ENCODE peak calls at places on chromosomes 3 and 15, in six cellular contexts. O is CD8-positive, alpha-beta T cell; F is H9; J is lower lobe of right lung; Z is mesendoderm; N is mammary epithelial cell. I is an unnamed sample.

GRCh38 chr15:52010633-52011595 is 8.1 kb upstream of the MAPK6 start:
- DNase-seq in Z (no peak), J (no peak), N (peak; percentile 94), F (no peak), O (no peak), I (no peak)

GRCh38 chr15:92819312-92820232 is 80.6 kb upstream of the CHD2 start:
- DNase-seq in F (no peak), O (no peak), J (no peak), Z (peak; percentile 25), N (peak; percentile 40), I (peak; percentile 26)

GRCh38 chr3:31918179-31919165 is 62.6 kb downstream of the OSBPL10 start:
- DNase-seq in J (no peak), N (no peak), F (no peak), Z (peak; percentile 70), O (no peak), I (no peak)

GRCh38 chr3:23607184-23607847 is 198.4 kb upstream of the UBE2E1 start:
- DNase-seq in N (no peak), J (no peak), Z (no peak), O (no peak), F (no peak), I (no peak)

GRCh38 chr3:172701758-172702157 is 9.1 kb downstream of the NCEH1 start:
- DNase-seq in O (no peak), N (no peak), F (no peak), J (no peak), Z (no peak), I (no peak)

GRCh38 chr15:96171271-96171739 is 159.2 kb upstream of the NR2F2 start:
- DNase-seq in F (no peak), J (no peak), O (no peak), Z (peak; percentile 78), N (no peak), I (no peak)

GRCh38 chr15:93943607-93944006 is 287.8 kb upstream of the MCTP2 start:
- DNase-seq in Z (no peak), N (no peak), F (no peak), O (no peak), J (no peak), I (peak; percentile 36)

GRCh38 chr3:72186485-72186864 is 401.5 kb upstream of the PROK2 start:
- DNase-seq in N (peak; percentile 16), Z (no peak), O (no peak), F (no peak), J (no peak), I (no peak)

GRCh38 chr3:183524476-183524875 is 31.0 kb downstream of the KLHL6 start:
- DNase-seq in Z (no peak), J (no peak), O (no peak), F (no peak), N (no peak), I (no peak)

GRCh38 chr15:32818758-32819405 is 101.1 kb downstream of the GREM1 start:
- DNase-seq in Z (no peak), N (no peak), J (no peak), O (no peak), F (no peak), I (peak; percentile 69)

GRCh38 chr15:73927003-73927475 is 777 bp downstream of the LOXL1 start:
- DNase-seq in Z (peak; percentile 70), F (peak; percentile 67), J (peak; percentile 75), O (peak; percentile 39), N (no peak), I (peak; percentile 54)

GRCh38 chr3:114103858-114104257 is 47.3 kb downstream of the QTRT2 start:
- DNase-seq in O (no peak), N (no peak), Z (no peak), F (no peak), J (no peak), I (no peak)

GRCh38 chr3:126029241-126029640 is 54.7 kb downstream of the SLC41A3 start:
- DNase-seq in Z (no peak), N (no peak), F (no peak), O (no peak), J (no peak), I (peak; percentile 95)

GRCh38 chr15:35078221-35078915 is 6.7 kb downstream of the NANOGP8 start:
- DNase-seq in N (peak; percentile 16), F (peak; percentile 63), O (peak; percentile 34), Z (peak; percentile 73), J (no peak), I (peak; percentile 69)

GRCh38 chr3:196740476-196741400 is 1.1 kb downstream of the PAK2 start:
- DNase-seq in N (peak; percentile 48), Z (peak; percentile 74), F (no peak), O (peak; percentile 28), J (no peak), I (peak; percentile 61)

GRCh38 chr3:129629011-129629410 is 22.5 kb upstream of the PLXND1 start:
- DNase-seq in O (no peak), N (no peak), Z (no peak), J (no peak), F (no peak), I (no peak)

GRCh38 chr15:47188766-47189507 is 528.4 kb upstream of the SEMA6D start:
- DNase-seq in O (no peak), J (no peak), F (peak; percentile 77), Z (no peak), N (no peak), I (no peak)

GRCh38 chr15:63997715-63998442 is 48.4 kb downstream of the DAPK2 start:
- DNase-seq in N (peak; percentile 23), Z (no peak), J (no peak), O (no peak), F (no peak), I (no peak)

GRCh38 chr3:58996730-58997129 is 53.1 kb downstream of the CFAP20DC start:
- DNase-seq in J (no peak), Z (peak; percentile 60), O (no peak), N (no peak), F (peak; percentile 34), I (no peak)

GRCh38 chr15:52785672-52786406 is 4.3 kb downstream of the ONECUT1 start:
- DNase-seq in O (no peak), F (no peak), N (no peak), J (no peak), Z (peak; percentile 38), I (no peak)

GRCh38 chr3:41961061-41961749 is 698 bp downstream of the ULK4 start:
- DNase-seq in N (peak; percentile 72), F (peak; percentile 70), J (peak; percentile 76), O (peak; percentile 60), Z (peak; percentile 78), I (peak; percentile 35)

GRCh38 chr3:162863579-162863978 is 1367.0 kb downstream of the OTOL1 start:
- DNase-seq in Z (no peak), F (no peak), O (no peak), N (no peak), J (no peak), I (no peak)

GRCh38 chr3:23583980-23584736 is 221.6 kb upstream of the UBE2E1 start:
- DNase-seq in Z (no peak), F (no peak), J (no peak), N (no peak), O (no peak), I (no peak)

GRCh38 chr3:29168686-29169085 is 112.2 kb upstream of the RBMS3 start:
- DNase-seq in N (no peak), O (no peak), Z (no peak), F (no peak), J (no peak), I (no peak)

GRCh38 chr15:60479711-60480110 is 769 bp upstream of the ICE2 start:
- DNase-seq in N (no peak), F (no peak), J (no peak), O (no peak), Z (peak; percentile 18), I (no peak)

GRCh38 chr3:127387119-127387518 is 99.3 kb upstream of the PRR20G start:
- DNase-seq in F (no peak), N (no peak), Z (no peak), O (no peak), J (no peak), I (no peak)

GRCh38 chr3:149716984-149717383 is 35.3 kb downstream of the COMMD2 start:
- DNase-seq in O (no peak), Z (no peak), N (no peak), F (no peak), J (no peak), I (no peak)
- H3K27ac ChIP-seq in O (no peak overlapping the region), Z (no peak overlapping the region), N (no peak overlapping the region), F (no peak overlapping the region), J (no peak overlapping the region), I (no peak overlapping the region)

GRCh38 chr3:152320201-152320617 is 51.5 kb downstream of the MBNL1 start:
- DNase-seq in F (no peak), Z (no peak), N (no peak), O (no peak), J (no peak), I (peak; percentile 75)
- H3K4me1 ChIP-seq in F (no peaks in the 10 kb centered on the region), Z (no peaks in the 10 kb centered on the region), N (peaks cover 11% of the 10 kb centered on the region), O (peaks cover 84% of the 10 kb centered on the region), J (peaks cover 93% of the 10 kb centered on the region), I (peaks cover 65% of the 10 kb centered on the region)

GRCh38 chr3:52193059-52193458 is 4.9 kb upstream of the ALAS1 start:
- DNase-seq in F (no peak), O (no peak), N (peak; percentile 66), Z (no peak), J (no peak), I (no peak)

GRCh38 chr3:52191663-52192062 is 6.3 kb upstream of the ALAS1 start:
- DNase-seq in O (no peak), Z (no peak), F (no peak), J (no peak), N (no peak), I (no peak)

GRCh38 chr3:52187576-52187975 is 10.4 kb upstream of the ALAS1 start:
- DNase-seq in N (no peak), Z (no peak), F (no peak), O (no peak), J (no peak), I (no peak)

GRCh38 chr3:52188586-52189404 is 9.2 kb upstream of the ALAS1 start:
- DNase-seq in J (no peak), N (no peak), O (no peak), F (no peak), Z (peak; percentile 28), I (no peak)

GRCh38 chr3:52190294-52190841 is 7.6 kb upstream of the ALAS1 start:
- DNase-seq in F (no peak), O (no peak), J (peak; percentile 65), Z (no peak), N (no peak), I (no peak)
- H3K27ac ChIP-seq in F (no peak overlapping the region), O (no peak overlapping the region), J (peak overlapping the region; percentile 71), Z (no peak overlapping the region), N (no peak overlapping the region), I (no peak overlapping the region)

GRCh38 chr3:10334042-10334441 is 13.1 kb upstream of the SEC13 start:
- DNase-seq in J (no peak), F (no peak), N (no peak), Z (no peak), O (no peak), I (no peak)

GRCh38 chr3:10334461-10334860 is 13.5 kb upstream of the SEC13 start:
- DNase-seq in Z (peak; percentile 30), N (no peak), O (no peak), J (no peak), F (peak; percentile 70), I (no peak)

GRCh38 chr3:10331320-10331719 is 10.4 kb upstream of the SEC13 start:
- DNase-seq in J (no peak), O (no peak), N (no peak), F (no peak), Z (no peak), I (no peak)

GRCh38 chr3:10333359-10333670 is 12.4 kb upstream of the SEC13 start:
- DNase-seq in O (no peak), N (no peak), J (no peak), F (no peak), Z (no peak), I (no peak)

GRCh38 chr3:10332481-10333358 is 11.8 kb upstream of the SEC13 start:
- DNase-seq in F (no peak), J (no peak), N (no peak), Z (no peak), O (no peak), I (no peak)
- H3K4me1 ChIP-seq in F (no peaks in the 10 kb centered on the region), J (no peaks in the 10 kb centered on the region), N (no peaks in the 10 kb centered on the region), Z (no peaks in the 10 kb centered on the region), O (peaks cover 12% of the 10 kb centered on the region), I (no peaks in the 10 kb centered on the region)